ENCODE peak calls at places on chromosomes 16 and 17, in four cellular contexts. Z, F, C and T are unnamed samples.

GRCh38 chr17:65609749-65610148 is 48.3 kb upstream of the AXIN2 start:
- DNase-seq in Z (no peak), F (no peak), C (no peak), T (no peak)

GRCh38 chr16:8855972-8856371 is 12.8 kb downstream of the CARHSP1 start:
- DNase-seq in Z (no peak), F (no peak), C (no peak), T (no peak)

GRCh38 chr17:68378202-68379149 is 78.8 kb downstream of the WIPI1 start:
- DNase-seq in Z (peak), F (no peak), C (no peak), T (no peak)

GRCh38 chr17:56642424-56642823 is 48.9 kb downstream of the NOG start:
- DNase-seq in Z (no peak), F (no peak), C (no peak), T (no peak)

GRCh38 chr17:77319211-77320031 is 178.7 kb downstream of the SEC14L1 start:
- DNase-seq in Z (peak), F (peak), C (peak), T (no peak)

GRCh38 chr17:61398721-61399130 is 917 bp upstream of the TBX2 start:
- DNase-seq in Z (no peak), F (no peak), C (no peak), T (no peak)

GRCh38 chr17:45431531-45432404 is 902 bp downstream of the ARHGAP27 start:
- DNase-seq in Z (no peak), F (peak), C (peak), T (peak)

GRCh38 chr16:21950782-21951521 is 2.2 kb upstream of the UQCRC2 start:
- DNase-seq in Z (no peak), F (no peak), C (no peak), T (peak)

GRCh38 chr17:39667262-39668140 is 752 bp upstream of the PNMT start:
- DNase-seq in Z (no peak), F (peak), C (no peak), T (no peak)

GRCh38 chr17:57517519-57518342 is 227.4 kb downstream of the CCDC182 start:
- DNase-seq in Z (no peak), F (no peak), C (no peak), T (no peak)

GRCh38 chr16:64240586-64240985 is 881.3 kb downstream of the CDH11 start:
- DNase-seq in Z (no peak), F (no peak), C (no peak), T (no peak)

GRCh38 chr17:40915199-40915661 is 22.2 kb downstream of the KRT23 start:
- DNase-seq in Z (peak), F (no peak), C (no peak), T (no peak)

GRCh38 chr17:40419559-40420331 is 2.0 kb upstream of the TOP2A start:
- DNase-seq in Z (no peak), F (no peak), C (no peak), T (no peak)

GRCh38 chr16:4058386-4058785 is 57.9 kb downstream of the ADCY9 start:
- DNase-seq in Z (no peak), F (no peak), C (no peak), T (no peak)

GRCh38 chr17:50943575-50943933 is 77.4 kb upstream of the TOB1 start:
- DNase-seq in Z (no peak), F (no peak), C (no peak), T (no peak)

GRCh38 chr16:27779719-27780161 is 229.8 kb downstream of the KATNIP start:
- DNase-seq in Z (no peak), F (no peak), C (no peak), T (no peak)

GRCh38 chr16:86515780-86516617 is 5.7 kb downstream of the FOXF1 start:
- DNase-seq in Z (no peak), F (no peak), C (no peak), T (no peak)

GRCh38 chr16:2517954-2518605 is 2.1 kb upstream of the AMDHD2 start:
- DNase-seq in Z (no peak), F (no peak), C (no peak), T (no peak)

GRCh38 chr17:47693667-47694017 is 319 bp upstream of the TBKBP1 start:
- DNase-seq in Z (no peak), F (no peak), C (no peak), T (no peak)

GRCh38 chr16:27107185-27107592 is 40.5 kb downstream of the C16orf82 start:
- DNase-seq in Z (no peak), F (no peak), C (no peak), T (no peak)

GRCh38 chr16:21088143-21088542 is 62.5 kb downstream of the DNAH3 start:
- DNase-seq in Z (no peak), F (no peak), C (no peak), T (no peak)

GRCh38 chr16:70682239-70683145 is 3.4 kb downstream of the MTSS2 start:
- DNase-seq in Z (no peak), F (no peak), C (no peak), T (no peak)

GRCh38 chr16:1413684-1414531 is 596 bp downstream of the UNKL start:
- DNase-seq in Z (no peak), F (peak), C (peak), T (peak)

GRCh38 chr17:79017546-79017945 is 6.4 kb upstream of the C1QTNF1 start:
- DNase-seq in Z (no peak), F (no peak), C (no peak), T (no peak)

GRCh38 chr17:2122641-2123302 is 67.9 kb downstream of the HIC1 start:
- DNase-seq in Z (no peak), F (no peak), C (no peak), T (no peak)